ENCODE peak calls at places on chromosome 10, in nine cellular contexts. S, I, Z, L, G, P, U, O and J are unnamed samples.

GRCh38 chr10:61475449-61475873 is 22.3 kb upstream of the TMEM26 start:
- DNase-seq in S (no peak), Z (peak), I (no peak), O (no peak), G (no peak), U (no peak), P (no peak), L (no peak), J (peak)

GRCh38 chr10:24000271-24000813 is 208.6 kb upstream of the KIAA1217 start:
- DNase-seq in S (no peak), Z (no peak), U (no peak), I (no peak), L (no peak), P (no peak), O (no peak), G (no peak), J (no peak)

GRCh38 chr10:6088721-6089333 is at the start of gene RBM17:
- DNase-seq in S (peak), G (peak), I (peak), U (peak), L (peak), Z (peak), O (peak), P (peak), J (peak)

GRCh38 chr10:59709472-59710125 is at the start of gene SLC16A9:
- DNase-seq in G (peak), P (no peak), O (peak), U (peak), Z (peak), S (no peak), L (peak), I (peak), J (peak)

GRCh38 chr10:63681965-63682704 is 160.9 kb downstream of the REEP3 start:
- DNase-seq in U (no peak), G (no peak), L (no peak), Z (peak), P (no peak), S (no peak), I (no peak), O (no peak), J (peak)

GRCh38 chr10:119680050-119680449 is 28.9 kb downstream of the BAG3 start:
- DNase-seq in Z (peak), S (no peak), P (no peak), U (no peak), G (no peak), O (no peak), I (no peak), L (no peak), J (peak)

GRCh38 chr10:118405933-118406332 is 63.8 kb upstream of the FAM204A start:
- DNase-seq in G (no peak), I (no peak), O (no peak), S (no peak), U (no peak), P (no peak), L (no peak), Z (no peak), J (peak)

GRCh38 chr10:118214751-118215150 is 127.4 kb downstream of the FAM204A start:
- DNase-seq in Z (no peak), L (no peak), O (no peak), G (no peak), P (no peak), I (no peak), S (no peak), U (no peak), J (no peak)

GRCh38 chr10:110008518-110009339 is 945 bp downstream of the ADD3 start:
- DNase-seq in U (no peak), G (peak), O (peak), P (peak), S (no peak), L (peak), I (no peak), Z (peak), J (peak)

GRCh38 chr10:80290474-80291220 is 1.2 kb upstream of the MAT1A start:
- DNase-seq in I (no peak), P (no peak), G (no peak), L (no peak), Z (no peak), S (no peak), O (no peak), U (no peak), J (no peak)

GRCh38 chr10:110398419-110399162 is 93.9 kb upstream of the SMNDC1 start:
- DNase-seq in L (no peak), P (no peak), I (no peak), U (no peak), Z (peak), G (no peak), O (no peak), S (no peak), J (peak)

GRCh38 chr10:88840104-88840503 is 11.5 kb downstream of the ANKRD22 start:
- DNase-seq in S (no peak), U (no peak), I (no peak), G (no peak), O (no peak), Z (no peak), P (no peak), L (no peak), J (no peak)

GRCh38 chr10:43137701-43137970 is 609 bp upstream of the CSGALNACT2 start:
- DNase-seq in I (no peak), G (peak), S (no peak), L (no peak), U (peak), Z (peak), P (no peak), O (peak), J (peak)

GRCh38 chr10:8296090-8296741 is 241.7 kb downstream of the GATA3 start:
- DNase-seq in U (no peak), Z (no peak), I (no peak), S (no peak), P (no peak), L (no peak), G (no peak), O (no peak), J (no peak)

GRCh38 chr10:6530211-6530840 is 49.8 kb downstream of the PRKCQ start:
- DNase-seq in Z (no peak), U (no peak), G (peak), O (no peak), L (peak), I (no peak), S (peak), P (peak), J (no peak)

GRCh38 chr10:62354941-62355340 is 19.2 kb upstream of the ZNF365 start:
- DNase-seq in I (no peak), S (no peak), L (no peak), Z (no peak), G (no peak), U (no peak), O (no peak), P (no peak), J (no peak)

GRCh38 chr10:12542271-12542670 is 192.9 kb downstream of the CAMK1D start:
- DNase-seq in U (no peak), L (no peak), P (no peak), Z (no peak), S (no peak), G (no peak), I (no peak), O (no peak), J (no peak)

GRCh38 chr10:8056891-8057331 is 2.4 kb downstream of the GATA3 start:
- DNase-seq in P (no peak), U (no peak), G (peak), L (no peak), I (no peak), O (no peak), S (no peak), Z (no peak), J (no peak)

GRCh38 chr10:22218448-22218847 is 633 bp upstream of the EBLN1 start:
- DNase-seq in P (no peak), O (no peak), S (no peak), Z (no peak), I (no peak), L (no peak), U (no peak), G (no peak), J (no peak)

GRCh38 chr10:112526130-112526529 is 79.1 kb downstream of the VTI1A start:
- DNase-seq in L (no peak), Z (no peak), I (no peak), S (no peak), G (no peak), O (no peak), P (no peak), U (no peak), J (no peak)

GRCh38 chr10:86083664-86084175 is 282.9 kb downstream of the GRID1 start:
- DNase-seq in U (no peak), Z (no peak), P (no peak), I (peak), S (no peak), O (no peak), L (no peak), G (no peak), J (no peak)

GRCh38 chr10:119726291-119727261 is 726 bp downstream of the INPP5F start:
- DNase-seq in O (no peak), P (no peak), G (no peak), Z (no peak), S (no peak), U (peak), L (no peak), I (peak), J (no peak)

GRCh38 chr10:111158601-111159000 is 81.8 kb downstream of the ADRA2A start:
- DNase-seq in G (no peak), O (no peak), L (no peak), S (no peak), I (no peak), U (no peak), P (no peak), Z (no peak), J (no peak)

GRCh38 chr10:93006435-93007039 is 54.1 kb upstream of the CYP26C1 start:
- DNase-seq in U (no peak), G (no peak), I (no peak), L (no peak), S (no peak), P (no peak), O (no peak), Z (peak), J (peak)

GRCh38 chr10:86356306-86356705 is 10.3 kb downstream of the GRID1 start:
- DNase-seq in G (no peak), O (no peak), Z (no peak), L (no peak), S (no peak), P (no peak), I (no peak), U (no peak), J (no peak)

GRCh38 chr10:71081912-71082311 is 130.5 kb upstream of the UNC5B start:
- DNase-seq in L (no peak), O (no peak), P (no peak), I (peak), S (no peak), U (no peak), G (no peak), Z (no peak), J (no peak)

GRCh38 chr10:12577610-12578009 is 228.3 kb downstream of the CAMK1D start:
- DNase-seq in O (no peak), L (no peak), G (no peak), U (no peak), S (no peak), I (peak), Z (no peak), P (no peak), J (no peak)

GRCh38 chr10:3043512-3044368 is 23.6 kb upstream of the PFKP start:
- DNase-seq in I (peak), S (no peak), U (peak), P (peak), Z (peak), G (peak), O (peak), L (no peak), J (peak)

GRCh38 chr10:92238586-92239098 is 52.2 kb downstream of the CPEB3 start:
- DNase-seq in P (no peak), U (no peak), Z (no peak), O (peak), S (no peak), L (no peak), I (peak), G (no peak), J (no peak)

GRCh38 chr10:15202639-15203038 is 34.1 kb upstream of the NMT2 start:
- DNase-seq in Z (no peak), P (no peak), O (no peak), U (no peak), G (no peak), S (no peak), L (no peak), I (no peak), J (peak)

GRCh38 chr10:48448796-48449195 is 142.3 kb downstream of the MAPK8 start:
- DNase-seq in I (no peak), U (no peak), Z (peak), S (no peak), O (no peak), P (no peak), G (no peak), L (no peak), J (peak)

GRCh38 chr10:101139421-101139911 is 8.4 kb downstream of the TLX1 start:
- DNase-seq in O (no peak), U (no peak), I (peak), G (no peak), S (no peak), L (no peak), Z (no peak), P (no peak), J (peak)

GRCh38 chr10:14481752-14482151 is 151.0 kb upstream of the FRMD4A start:
- DNase-seq in P (no peak), G (no peak), U (no peak), S (no peak), I (no peak), O (peak), L (no peak), Z (peak), J (no peak)

GRCh38 chr10:92790449-92790848 is 57.9 kb upstream of the EXOC6 start:
- DNase-seq in G (no peak), U (no peak), Z (no peak), L (no peak), I (no peak), S (no peak), O (no peak), P (no peak), J (no peak)